ENCODE peak calls at places on chromosomes 5 and 9, in six cellular contexts. V is SK-N-SH, H is fibroblast of pulmonary artery, O is hepatocyte, D is GM13976, M is GM12865. I is an unnamed sample.
A peak's percentile ranks its signal among the peaks of the same experiment; 100 is the strongest.

GRCh38 chr5:168317521-168318147 is 26.2 kb downstream of the WWC1 start:
- DNase-seq in V (peak; percentile 74), D (no peak), M (no peak), O (peak; percentile 95), H (peak; percentile 98), I (no peak)

GRCh38 chr9:133367221-133367620 is 8.6 kb downstream of the SURF4 start:
- DNase-seq in O (no peak), V (no peak), D (no peak), H (no peak), M (no peak), I (no peak)

GRCh38 chr9:121310571-121310970 is 42.6 kb downstream of the GSN start:
- DNase-seq in O (no peak), H (no peak), V (no peak), D (no peak), M (no peak), I (no peak)

GRCh38 chr5:15645376-15645775 is 145.4 kb downstream of the FBXL7 start:
- DNase-seq in O (no peak), D (no peak), V (no peak), M (no peak), H (peak; percentile 38), I (no peak)

GRCh38 chr9:132546148-132547051 is 36.0 kb upstream of the BARHL1 start:
- DNase-seq in V (peak; percentile 96), H (peak; percentile 25), O (peak; percentile 64), D (no peak), M (no peak), I (no peak)

GRCh38 chr9:106420511-106420944 is 442.4 kb upstream of the ZNF462 start:
- DNase-seq in M (peak; percentile 85), D (peak; percentile 16), V (no peak), H (no peak), O (peak; percentile 34), I (peak; percentile 40)

GRCh38 chr9:137333016-137333726 is 31.1 kb upstream of the NRARP start:
- DNase-seq in O (no peak), V (no peak), H (no peak), D (no peak), M (no peak), I (no peak)

GRCh38 chr5:65061250-65061973 is 292.7 kb downstream of the CWC27 start:
- DNase-seq in O (peak; percentile 32), D (peak; percentile 31), V (peak; percentile 37), H (no peak), M (peak; percentile 89), I (no peak)

GRCh38 chr5:17315710-17316221 is 98.3 kb downstream of the BASP1 start:
- DNase-seq in D (no peak), V (no peak), O (no peak), M (no peak), H (peak; percentile 50), I (no peak)

GRCh38 chr9:93187047-93187446 is 3.1 kb downstream of the WNK2 start:
- DNase-seq in D (no peak), H (no peak), M (no peak), O (no peak), V (peak; percentile 47), I (no peak)

GRCh38 chr9:107242073-107243063 is 40.7 kb upstream of the RAD23B start:
- DNase-seq in D (no peak), M (peak; percentile 14), H (no peak), O (no peak), V (no peak), I (no peak)

GRCh38 chr9:11204521-11204920 is 591.7 kb upstream of the PTPRD start:
- DNase-seq in D (no peak), V (no peak), O (no peak), H (no peak), M (no peak), I (no peak)

GRCh38 chr5:83720805-83721431 is at the start of gene HAPLN1:
- DNase-seq in O (peak; percentile 20), H (no peak), M (no peak), D (no peak), V (no peak), I (no peak)

GRCh38 chr5:172569862-172570558 is 71.1 kb upstream of the NEURL1B start:
- DNase-seq in D (no peak), M (no peak), O (peak; percentile 33), V (no peak), H (no peak), I (no peak)

GRCh38 chr9:120360046-120360445 is 219.9 kb downstream of the CDK5RAP2 start:
- DNase-seq in M (no peak), V (no peak), O (no peak), D (no peak), H (peak; percentile 52), I (no peak)

GRCh38 chr5:39461007-39461682 is 36.4 kb upstream of the DAB2 start:
- DNase-seq in M (peak; percentile 30), V (no peak), H (no peak), D (no peak), O (no peak), I (no peak)

GRCh38 chr5:138972230-138972629 is 97.1 kb upstream of the LRRTM2 start:
- DNase-seq in H (no peak), D (no peak), M (no peak), V (no peak), O (no peak), I (no peak)

GRCh38 chr5:154221371-154221896 is 30.9 kb downstream of the GALNT10 start:
- DNase-seq in O (peak; percentile 20), H (peak; percentile 82), M (peak; percentile 58), V (no peak), D (no peak), I (no peak)

GRCh38 chr5:61416010-61416409 is 84.0 kb downstream of the ZSWIM6 start:
- DNase-seq in M (no peak), O (peak; percentile 17), H (no peak), D (no peak), V (no peak), I (no peak)

GRCh38 chr5:64417390-64417789 is 88.4 kb upstream of the RGS7BP start:
- DNase-seq in H (no peak), D (no peak), V (no peak), M (no peak), O (no peak), I (no peak)

GRCh38 chr9:129098328-129098727 is 12.3 kb downstream of the CRAT start:
- DNase-seq in M (no peak), H (no peak), V (no peak), O (no peak), D (no peak), I (no peak)

GRCh38 chr5:57600321-57600720 is 117.7 kb upstream of the ACTBL2 start:
- DNase-seq in H (no peak), M (no peak), D (no peak), O (no peak), V (no peak), I (no peak)

GRCh38 chr9:33921967-33922895 is 105.3 kb downstream of the UBE2R2 start:
- DNase-seq in H (peak; percentile 33), D (no peak), O (peak; percentile 31), M (peak; percentile 42), V (peak; percentile 66), I (no peak)

GRCh38 chr5:175856408-175856807 is 15.0 kb upstream of the CPLX2 start:
- DNase-seq in D (no peak), H (no peak), O (no peak), V (no peak), M (no peak), I (no peak)

GRCh38 chr5:2776338-2777302 is 25.1 kb upstream of the IRX2 start:
- DNase-seq in V (no peak), O (no peak), D (no peak), M (no peak), H (no peak), I (no peak)

GRCh38 chr9:129487658-129488483 is 133.0 kb downstream of the C9orf50 start:
- DNase-seq in O (peak; percentile 72), V (no peak), D (no peak), M (no peak), H (peak; percentile 71), I (no peak)

GRCh38 chr5:88377705-88378656 is 109.3 kb upstream of the TMEM161B start:
- DNase-seq in H (no peak), O (peak; percentile 9), M (no peak), D (no peak), V (no peak), I (no peak)

GRCh38 chr9:122922713-122923112 is 8.6 kb downstream of the ZBTB26 start:
- DNase-seq in O (no peak), V (no peak), H (no peak), D (no peak), M (no peak), I (no peak)

GRCh38 chr5:132087661-132088060 is 14.1 kb downstream of the CSF2 start:
- DNase-seq in V (no peak), D (no peak), O (no peak), H (no peak), M (no peak), I (no peak)

GRCh38 chr5:179274321-179275315 is 70.6 kb downstream of the ADAMTS2 start:
- DNase-seq in D (no peak), V (peak; percentile 70), M (no peak), H (no peak), O (no peak), I (no peak)

GRCh38 chr9:3848445-3849114 is 322.8 kb upstream of the RFX3 start:
- DNase-seq in M (no peak), O (peak; percentile 17), H (peak; percentile 44), D (no peak), V (peak; percentile 50), I (no peak)
- TF ChIP-seq CTCF in M (no peak), O (peak; percentile 11), H (no peak), D (no peak), V (peak; percentile 26), I (no peak)

GRCh38 chr9:113410207-113411158 is at the start of the genes C9orf43 and POLE3:
- DNase-seq in V (peak; percentile 94), D (peak; percentile 94), O (peak; percentile 98), H (peak; percentile 97), M (peak; percentile 97), I (peak; percentile 80)
- TF ChIP-seq CTCF in V (peak; percentile 12), D (no peak), O (no peak), H (no peak), M (no peak), I (no peak)

GRCh38 chr5:19538607-19539006 is 449.4 kb downstream of the CDH18 start:
- DNase-seq in M (no peak), D (no peak), H (no peak), O (no peak), V (no peak), I (no peak)
- TF ChIP-seq CTCF in M (no peak), D (no peak), H (no peak), O (no peak), V (no peak), I (no peak)

GRCh38 chr5:33379757-33380156 is 61.0 kb upstream of the TARS1 start:
- DNase-seq in D (no peak), M (peak; percentile 37), V (no peak), H (peak; percentile 70), O (peak; percentile 20), I (no peak)
- TF ChIP-seq CTCF in D (peak; percentile 24), M (peak; percentile 46), V (peak; percentile 66), H (peak; percentile 70), O (peak; percentile 38), I (no peak)

DNA sequence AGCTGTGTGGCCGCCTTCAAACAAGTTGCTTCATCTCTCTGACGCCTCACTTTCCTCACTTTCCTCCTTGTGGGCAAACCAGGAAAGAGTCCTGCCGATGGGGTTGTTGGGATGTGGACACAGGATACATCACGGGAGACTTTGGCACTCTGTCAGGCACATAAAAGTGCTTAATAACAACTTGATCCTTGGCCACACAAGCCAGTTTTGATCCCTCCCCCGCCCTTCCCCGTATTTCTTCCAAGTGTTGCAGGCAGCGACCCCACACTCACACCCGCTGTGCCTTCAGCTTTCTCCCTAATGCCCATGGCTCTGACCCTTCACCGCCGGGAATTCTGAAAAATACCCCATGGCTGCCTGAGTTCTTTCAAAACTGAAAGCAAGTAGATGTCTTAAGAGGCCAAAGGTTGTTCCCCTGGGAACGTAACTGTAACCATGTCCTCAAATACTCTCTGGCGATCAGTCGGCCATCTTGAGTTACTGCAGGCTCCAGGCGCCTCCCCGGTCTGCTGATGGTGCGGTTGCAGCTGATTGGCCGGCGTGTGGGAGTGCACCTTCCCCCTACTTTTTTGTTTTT is 59.8 kb downstream of the ARHGEF37 start:
- DNase-seq in V (no peak), M (peak; percentile 66), D (no peak), O (peak; percentile 43), H (peak; percentile 55), I (no peak)
- TF ChIP-seq CTCF in V (no peak), M (no peak), D (no peak), O (no peak), H (no peak), I (no peak)